ENCODE peak calls at places on chromosomes 7 and 10, in ten cellular contexts. L is spleen; O is heart left ventricle; P is SHP77; J is NCI-H69; A is A172; M is CD8-positive, alpha-beta T cell; S is H9; R is GOT3; K is thoracic aorta. H is an unnamed sample.
A peak's percentile ranks its signal among the peaks of the same experiment; 100 is the strongest.

GRCh38 chr7:18393465-18394118 is 102.0 kb upstream of the HDAC9 start:
- DNase-seq in L (no peak), O (no peak), P (peak; percentile 13), J (peak; percentile 91), A (no peak), M (no peak), S (no peak), R (no peak), K (no peak), H (peak; percentile 31)

GRCh38 chr7:49386792-49387191 is 386.6 kb upstream of the VWC2 start:
- DNase-seq in L (no peak), O (no peak), P (no peak), J (no peak), A (no peak), M (no peak), S (no peak), R (no peak), K (no peak), H (no peak)

GRCh38 chr10:132527338-132528063 is 10.1 kb upstream of the INPP5A start:
- DNase-seq in L (peak; percentile 62), O (peak; percentile 4), P (no peak), J (no peak), A (no peak), M (no peak), S (no peak), R (no peak), K (no peak), H (no peak)

GRCh38 chr10:22557321-22557720 is 157.1 kb downstream of the PIP4K2A start:
- DNase-seq in L (no peak), O (no peak), P (no peak), J (no peak), A (no peak), M (no peak), S (no peak), R (no peak), K (no peak), H (no peak)

GRCh38 chr7:151757274-151757673 is 119.6 kb downstream of the PRKAG2 start:
- DNase-seq in L (no peak), O (no peak), P (no peak), J (no peak), A (peak; percentile 75), M (no peak), S (no peak), R (no peak), K (no peak), H (no peak)

GRCh38 chr7:131999193-131999592 is 442.8 kb upstream of the PODXL start:
- DNase-seq in L (no peak), O (no peak), P (no peak), J (no peak), A (no peak), M (no peak), S (no peak), R (no peak), K (no peak), H (no peak)

GRCh38 chr7:105849122-105849855 is 27.1 kb downstream of the ATXN7L1 start:
- DNase-seq in L (no peak), O (no peak), P (no peak), J (peak; percentile 62), A (peak; percentile 74), M (peak; percentile 54), S (peak; percentile 90), R (no peak), K (no peak), H (no peak)

GRCh38 chr10:105586451-105587098 is 945.5 kb downstream of the SORCS3 start:
- DNase-seq in L (no peak), O (no peak), P (no peak), J (no peak), A (peak; percentile 35), M (no peak), S (no peak), R (no peak), K (no peak), H (no peak)